ENCODE peak calls at places on chromosomes 3 and 15, in four cellular contexts. Q, P, V and D are unnamed samples.

GRCh38 chr3:79297242-79297641 is 470.6 kb downstream of the ROBO1 start:
- DNase-seq in V (peak), Q (peak), P (no peak), D (peak)

GRCh38 chr15:50181206-50181982 is 602 bp upstream of the SLC27A2 start:
- DNase-seq in Q (no peak), P (no peak), V (no peak), D (no peak)

GRCh38 chr3:29759443-29760033 is 478.7 kb downstream of the RBMS3 start:
- DNase-seq in Q (no peak), P (no peak), V (no peak), D (peak)

GRCh38 chr3:151282921-151283320 is 4.6 kb upstream of the P2RY14 start:
- DNase-seq in P (peak), Q (peak), V (peak), D (peak)

GRCh38 chr3:172512363-172512762 is 10.9 kb downstream of the TNFSF10 start:
- DNase-seq in P (peak), V (no peak), Q (no peak), D (no peak)

GRCh38 chr15:69997701-69998273 is 99.9 kb downstream of the TLE3 start:
- DNase-seq in Q (peak), P (no peak), V (no peak), D (peak)

GRCh38 chr15:48671381-48672022 is 26.0 kb upstream of the FBN1 start:
- DNase-seq in P (peak), Q (no peak), V (no peak), D (peak)

GRCh38 chr3:126126292-126126691 is 42.4 kb upstream of the SLC41A3 start:
- DNase-seq in Q (no peak), V (no peak), P (no peak), D (no peak)

GRCh38 chr3:195895078-195895899 is 13.1 kb downstream of the TNK2 start:
- DNase-seq in Q (peak), V (peak), P (peak), D (peak)

GRCh38 chr15:94306700-94307650 is 75.6 kb downstream of the MCTP2 start:
- DNase-seq in V (no peak), P (no peak), Q (no peak), D (peak)

GRCh38 chr3:120495809-120496208 is 45.0 kb upstream of the FSTL1 start:
- DNase-seq in V (no peak), P (no peak), Q (no peak), D (no peak)

GRCh38 chr3:137263982-137264777 is 306.4 kb downstream of the IL20RB start:
- DNase-seq in Q (no peak), P (no peak), V (no peak), D (no peak)

GRCh38 chr3:52614689-52615088 is 71.0 kb downstream of the PBRM1 start:
- DNase-seq in V (no peak), P (no peak), Q (no peak), D (peak)

GRCh38 chr3:194300392-194300758 is 50.8 kb downstream of the CPN2 start:
- DNase-seq in P (no peak), Q (no peak), V (peak), D (peak)

GRCh38 chr3:194303749-194304148 is 47.4 kb downstream of the CPN2 start:
- DNase-seq in V (no peak), P (no peak), Q (no peak), D (no peak)

GRCh38 chr3:194300936-194301335 is 50.2 kb downstream of the CPN2 start:
- DNase-seq in V (no peak), P (no peak), Q (no peak), D (no peak)

GRCh38 chr3:194304186-194304917 is 46.8 kb downstream of the CPN2 start:
- DNase-seq in P (no peak), Q (no peak), V (no peak), D (no peak)

GRCh38 chr3:194301730-194302129 is 49.4 kb downstream of the CPN2 start:
- DNase-seq in V (no peak), Q (no peak), P (no peak), D (no peak)
- TF ChIP-seq BHLHE40 in V (no peak), Q (no peak), P (no peak), D (no peak)

DNA sequence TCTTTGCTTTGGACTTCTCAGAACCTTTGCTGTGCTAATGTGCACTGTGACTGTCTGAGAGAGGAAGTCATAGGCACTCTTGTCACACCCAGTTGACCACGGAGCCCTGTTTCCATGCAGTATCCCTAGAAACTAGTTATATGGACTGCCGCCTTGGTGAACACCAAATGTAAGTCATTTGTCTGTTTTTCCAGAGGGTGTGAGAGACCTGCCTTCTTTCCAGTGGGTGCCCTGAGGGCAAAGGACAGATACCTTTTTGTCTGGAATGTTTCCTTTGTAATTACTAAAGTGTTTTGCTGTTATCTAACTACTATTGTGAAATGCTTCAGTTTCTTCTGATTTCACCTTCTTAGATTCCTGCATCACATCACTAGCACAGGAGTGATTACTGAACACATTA is 91.8 kb downstream of the LARS2 start:
- DNase-seq in Q (no peak), P (no peak), V (peak), D (no peak)
- TF ChIP-seq MAZ in Q (no peak), P (no peak), V (no peak), D (no peak)

GRCh38 chr3:87305517-87305916 is 29.1 kb upstream of the POU1F1 start:
- DNase-seq in P (no peak), V (no peak), Q (no peak), D (no peak)
- TF ChIP-seq BHLHE40 in P (no peak), V (no peak), Q (no peak), D (no peak)

DNA sequence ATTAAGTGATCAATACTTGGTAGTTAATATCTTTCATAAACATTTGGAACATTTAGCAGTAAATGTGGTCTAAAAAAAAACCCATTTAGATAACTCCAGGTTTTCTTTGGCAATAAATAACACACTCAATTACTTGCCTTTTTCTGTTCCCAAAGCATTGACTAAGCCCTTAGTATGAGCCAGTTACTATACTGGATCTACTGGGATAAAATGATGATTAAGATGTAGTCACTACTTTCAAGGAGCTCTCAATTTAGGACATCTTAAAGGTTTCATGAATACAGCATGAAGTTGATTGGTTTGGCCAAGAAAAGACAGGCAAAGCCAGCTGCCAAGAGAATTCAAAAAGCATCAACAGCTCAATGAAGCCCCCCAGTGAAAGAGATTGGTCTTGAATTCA is 250.9 kb downstream of the EPHA3 start:
- DNase-seq in Q (no peak), P (no peak), V (no peak), D (no peak)
- TF ChIP-seq MAZ in Q (no peak), P (no peak), V (no peak), D (no peak)

GRCh38 chr3:66138336-66139234 is 82.2 kb upstream of the SLC25A26 start:
- DNase-seq in Q (peak), P (peak), V (peak), D (peak)
- TF ChIP-seq BHLHE40 in Q (no peak), P (no peak), V (no peak), D (no peak)

GRCh38 chr3:13713396-13713795 is 164.5 kb downstream of the FBLN2 start:
- DNase-seq in P (no peak), Q (no peak), V (no peak), D (no peak)
- TF ChIP-seq MAZ in P (no peak), Q (no peak), V (no peak), D (no peak)

GRCh38 chr3:158313344-158313927 is 203.5 kb downstream of the RSRC1 start:
- DNase-seq in Q (peak), V (peak), P (peak), D (peak)
- TF ChIP-seq BHLHE40 in Q (no peak), V (no peak), P (no peak), D (no peak)